ENCODE peak calls at places on chromosomes 2 and 18, in six cellular contexts. X is K562, I is A549, U is endothelial cell of umbilical vein, O is HepG2, S is GM12878. D is an unnamed sample.

GRCh38 chr2:133975676-133976428 is 278.0 kb upstream of the MGAT5 start:
- DNase-seq in O (no peak), S (no peak), U (no peak), X (no peak), I (no peak), D (no peak)

GRCh38 chr2:110121052-110121334 is 5.4 kb upstream of the MALL start:
- DNase-seq in U (no peak), I (no peak), O (no peak), S (no peak), X (no peak), D (no peak)

GRCh38 chr2:150625300-150625699 is 137.8 kb upstream of the RND3 start:
- DNase-seq in I (no peak), O (no peak), S (no peak), X (no peak), U (no peak), D (no peak)

GRCh38 chr2:110745048-110745447 is 12.7 kb downstream of the ACOXL start:
- DNase-seq in I (no peak), X (no peak), S (no peak), U (no peak), O (no peak), D (no peak)

GRCh38 chr2:204472375-204472774 is 72.9 kb upstream of the PARD3B start:
- DNase-seq in X (no peak), U (no peak), S (no peak), I (no peak), O (no peak), D (no peak)

GRCh38 chr2:99656938-99657337 is 167.1 kb upstream of the REV1 start:
- DNase-seq in X (no peak), U (no peak), I (no peak), S (no peak), O (no peak), D (no peak)

GRCh38 chr2:69077224-69077953 is 64.4 kb downstream of the ANTXR1 start:
- DNase-seq in S (no peak), X (no peak), U (no peak), I (no peak), O (no peak), D (no peak)

GRCh38 chr2:12057436-12058166 is 311.2 kb downstream of the LPIN1 start:
- DNase-seq in S (peak), I (no peak), U (no peak), X (no peak), O (no peak), D (peak)

GRCh38 chr2:210195066-210195852 is 24.1 kb upstream of the KANSL1L start:
- DNase-seq in X (peak), I (no peak), U (peak), S (no peak), O (peak), D (peak)

GRCh38 chr2:6791682-6792081 is 74.0 kb downstream of the CMPK2 start:
- DNase-seq in U (no peak), I (no peak), S (no peak), X (peak), O (no peak), D (peak)

GRCh38 chr18:42038936-42039335 is 83.9 kb downstream of the PIK3C3 start:
- DNase-seq in S (no peak), I (no peak), X (no peak), U (peak), O (no peak), D (no peak)

GRCh38 chr18:72444756-72445155 is 99.4 kb downstream of the CBLN2 start:
- DNase-seq in U (no peak), I (no peak), X (no peak), S (no peak), O (no peak), D (no peak)

GRCh38 chr2:170816499-170817246 is at the start of gene GAD1:
- DNase-seq in U (peak), S (no peak), O (peak), X (peak), I (peak), D (peak)

GRCh38 chr18:33051397-33051796 is 278.6 kb upstream of the KLHL14 start:
- DNase-seq in U (peak), I (no peak), X (no peak), S (no peak), O (peak), D (no peak)

GRCh38 chr2:170467568-170468422 is 247.3 kb upstream of the SP5 start:
- DNase-seq in I (no peak), U (no peak), S (no peak), O (no peak), X (no peak), D (no peak)

GRCh38 chr2:180781276-180781675 is 199.1 kb upstream of the UBE2E3 start:
- DNase-seq in O (no peak), X (no peak), U (no peak), I (no peak), S (no peak), D (no peak)

GRCh38 chr2:107584577-107584976 is 242.1 kb upstream of the RGPD4 start:
- DNase-seq in O (no peak), I (no peak), S (no peak), U (no peak), X (no peak), D (no peak)

GRCh38 chr2:158325031-158325781 is 131.3 kb downstream of the CCDC148 start:
- DNase-seq in X (no peak), O (peak), U (no peak), I (no peak), S (no peak), D (no peak)

GRCh38 chr2:173161040-173161439 is 85.4 kb downstream of the MAP3K20 start:
- DNase-seq in I (no peak), O (no peak), X (no peak), U (no peak), S (no peak), D (no peak)

GRCh38 chr2:170076189-170076588 is 101.8 kb upstream of the MYO3B start:
- DNase-seq in X (no peak), O (no peak), I (no peak), S (no peak), U (no peak), D (no peak)

GRCh38 chr18:10726198-10727068 is 200.6 kb downstream of the NAPG start:
- DNase-seq in S (no peak), I (no peak), X (no peak), U (no peak), O (no peak), D (no peak)

GRCh38 chr2:206063635-206064034 is 22.3 kb downstream of the INO80D start:
- DNase-seq in I (no peak), S (no peak), X (no peak), U (no peak), O (no peak), D (no peak)

GRCh38 chr2:223989206-223989859 is 32.1 kb downstream of the MRPL44 start:
- DNase-seq in S (no peak), U (no peak), O (peak), I (no peak), X (peak), D (no peak)

GRCh38 chr2:63050186-63050915 is at the start of gene OTX1:
- DNase-seq in S (peak), I (peak), U (peak), O (peak), X (peak), D (peak)

GRCh38 chr18:56888978-56889377 is 237.8 kb downstream of the WDR7 start:
- DNase-seq in S (no peak), O (no peak), I (no peak), X (no peak), U (no peak), D (no peak)
- TF ChIP-seq MYC in S (no peak), O (no peak), I (no peak), X (no peak), U (no peak), D (no peak)

GRCh38 chr18:26812462-26812861 is 53.0 kb downstream of the AQP4 start:
- DNase-seq in I (no peak), S (no peak), O (no peak), U (no peak), X (no peak), D (no peak)

GRCh38 chr18:26818461-26818860 is 47.0 kb downstream of the AQP4 start:
- DNase-seq in X (no peak), U (no peak), I (no peak), S (no peak), O (no peak), D (no peak)

DNA sequence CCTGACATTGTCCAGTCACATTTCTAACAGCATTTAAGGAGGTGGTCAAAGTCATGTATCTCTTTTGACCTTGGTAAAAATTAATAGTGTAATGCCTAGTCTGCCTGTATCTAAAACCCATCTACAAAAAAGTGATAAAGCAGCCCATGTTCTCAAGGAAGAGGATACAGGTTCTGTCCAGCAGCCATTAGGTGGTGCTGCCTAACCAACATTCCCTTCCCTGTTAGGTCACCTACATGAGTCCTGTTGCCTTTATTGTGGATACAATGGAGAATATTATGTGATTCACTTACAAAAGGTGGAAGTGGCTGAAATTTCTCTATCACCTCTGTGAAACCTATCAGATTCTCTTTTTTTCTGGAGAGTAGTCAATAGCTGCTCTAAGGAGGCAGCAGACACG is 52.5 kb downstream of the AQP4 start:
- DNase-seq in X (no peak), S (peak), I (peak), O (peak), U (no peak), D (peak)
- TF ChIP-seq MYC in X (no peak), S (no peak), I (no peak), O (no peak), U (no peak), D (no peak)

GRCh38 chr2:143730950-143731254 is 601.7 kb downstream of the ARHGAP15 start:
- DNase-seq in X (no peak), I (no peak), U (no peak), O (no peak), S (peak), D (no peak)

GRCh38 chr2:143734507-143734906 is 605.3 kb downstream of the ARHGAP15 start:
- DNase-seq in I (no peak), U (no peak), X (no peak), O (no peak), S (no peak), D (no peak)

GRCh38 chr2:143732076-143732475 is 602.9 kb downstream of the ARHGAP15 start:
- DNase-seq in X (no peak), S (no peak), O (no peak), U (no peak), I (no peak), D (no peak)

GRCh38 chr2:143730155-143730949 is 601.1 kb downstream of the ARHGAP15 start:
- DNase-seq in S (peak), O (no peak), I (no peak), U (no peak), X (no peak), D (peak)

GRCh38 chr2:143732931-143733330 is 603.7 kb downstream of the ARHGAP15 start:
- DNase-seq in O (no peak), X (no peak), I (no peak), U (no peak), S (no peak), D (no peak)
- TF ChIP-seq MYC in O (no peak), X (no peak), I (no peak), U (no peak), S (no peak), D (no peak)

GRCh38 chr18:22752014-22752413 is 181.1 kb upstream of the RBBP8 start:
- DNase-seq in O (no peak), S (no peak), X (no peak), U (no peak), I (no peak), D (no peak)
- TF ChIP-seq MYC in O (no peak), S (no peak), X (no peak), U (no peak), I (no peak), D (no peak)

GRCh38 chr18:59737776-59738295 is 40.6 kb upstream of the CCBE1 start:
- DNase-seq in I (no peak), U (no peak), O (no peak), X (no peak), S (no peak), D (no peak)
- TF ChIP-seq MYC in I (no peak), U (no peak), O (no peak), X (no peak), S (no peak), D (no peak)

DNA sequence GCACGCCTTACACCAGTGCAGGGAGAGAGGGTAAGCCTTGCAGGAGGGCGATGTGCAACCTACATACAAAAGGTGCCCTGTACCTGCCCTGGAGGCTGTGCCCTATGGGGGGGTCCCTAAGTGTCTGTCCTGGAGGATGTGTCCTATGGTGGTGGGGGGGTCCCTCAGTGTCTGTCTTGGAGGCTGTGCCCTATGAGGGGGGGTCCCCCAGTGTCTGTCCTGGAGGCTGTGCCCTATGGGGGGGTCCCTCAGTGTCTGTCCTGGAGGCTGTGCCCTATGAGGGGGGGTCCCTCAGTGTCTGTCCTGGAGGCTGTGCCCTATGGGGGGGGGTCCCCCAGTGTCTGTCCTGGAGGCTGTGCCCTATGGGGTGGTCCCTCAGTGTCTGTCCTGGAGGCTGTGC is 216.6 kb downstream of the HDAC4 start:
- DNase-seq in S (no peak), U (no peak), X (no peak), I (no peak), O (no peak), D (no peak)
- TF ChIP-seq MYC in S (no peak), U (no peak), X (no peak), I (no peak), O (no peak), D (no peak)

GRCh38 chr2:216492951-216493685 is 5.5 kb upstream of the RPL37A start:
- DNase-seq in U (peak), I (no peak), O (no peak), X (no peak), S (no peak), D (peak)
- TF ChIP-seq MYC in U (no peak), I (no peak), O (no peak), X (no peak), S (no peak), D (no peak)

GRCh38 chr2:36409971-36410370 is 54.4 kb downstream of the CRIM1 start:
- DNase-seq in I (no peak), X (no peak), S (no peak), O (no peak), U (peak), D (no peak)

GRCh38 chr2:36406296-36406695 is 50.7 kb downstream of the CRIM1 start:
- DNase-seq in X (no peak), I (no peak), S (no peak), U (peak), O (no peak), D (no peak)

GRCh38 chr2:36410681-36411080 is 55.1 kb downstream of the CRIM1 start:
- DNase-seq in O (no peak), X (no peak), I (no peak), S (no peak), U (no peak), D (no peak)

GRCh38 chr2:36407403-36407802 is 51.8 kb downstream of the CRIM1 start:
- DNase-seq in X (no peak), S (no peak), I (no peak), U (peak), O (no peak), D (no peak)

DNA sequence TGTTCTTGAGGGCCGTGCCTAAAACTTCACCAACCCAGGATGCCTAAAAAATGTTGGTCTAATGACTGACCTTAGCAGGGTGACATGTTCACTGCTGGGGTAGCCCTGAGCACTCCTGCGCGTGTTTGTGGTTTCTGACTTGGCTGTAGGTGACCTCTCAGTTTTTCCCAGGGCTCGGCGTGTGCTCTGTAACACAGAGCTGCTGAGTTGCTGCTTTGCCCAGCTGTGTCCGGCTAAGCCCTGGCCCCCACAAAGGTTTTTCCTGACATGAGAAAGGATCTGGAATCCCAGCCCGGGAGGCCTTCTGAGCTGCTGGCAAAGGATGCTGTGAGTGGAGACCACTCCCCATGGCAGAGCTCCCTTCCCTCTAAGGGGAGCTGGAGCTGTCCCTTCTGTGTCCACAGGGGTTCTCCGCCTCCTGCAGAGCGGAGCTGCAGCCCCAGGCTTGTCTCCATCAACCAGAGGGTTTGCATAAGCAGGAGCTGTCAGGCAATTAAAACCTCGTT is 52.7 kb downstream of the CRIM1 start:
- DNase-seq in O (no peak), I (no peak), X (no peak), U (peak), S (no peak), D (no peak)
- TF ChIP-seq MYC in O (no peak), I (no peak), X (no peak), U (no peak), S (no peak), D (no peak)